ENCODE peak calls at places on chromosomes 12 and 14, in four cellular contexts. I is fibroblast of the aortic adventitia, F is KBM-7, A is GM12891. K is an unnamed sample.
A peak's percentile ranks its signal among the peaks of the same experiment; 100 is the strongest.

GRCh38 chr14:33592298-33592697 is 358.6 kb downstream of the EGLN3 start:
- DNase-seq in I (no peak), F (no peak), A (no peak), K (no peak)

GRCh38 chr12:33832900-33833299 is 189.4 kb upstream of the ALG10 start:
- DNase-seq in I (no peak), F (no peak), A (no peak), K (no peak)

GRCh38 chr12:84336231-84336630 is 576.4 kb downstream of the SLC6A15 start:
- DNase-seq in I (peak; percentile 2), F (no peak), A (no peak), K (no peak)

GRCh38 chr12:100141666-100141997 is 1.0 kb downstream of the BLTP3B start:
- DNase-seq in I (peak; percentile 92), F (peak; percentile 65), A (no peak), K (no peak)

GRCh38 chr12:92424338-92424737 is 278.5 kb upstream of the PLEKHG7 start:
- DNase-seq in I (peak; percentile 74), F (no peak), A (no peak), K (no peak)

GRCh38 chr12:122099280-122099749 is 20.8 kb downstream of the MLXIP start:
- DNase-seq in I (no peak), F (no peak), A (no peak), K (no peak)

GRCh38 chr12:5171701-5172100 is 128.0 kb downstream of the KCNA5 start:
- DNase-seq in I (peak; percentile 50), F (peak; percentile 19), A (no peak), K (peak; percentile 44)

GRCh38 chr12:111351026-111351425 is 17.9 kb downstream of the PHETA1 start:
- DNase-seq in I (no peak), F (no peak), A (no peak), K (no peak)

GRCh38 chr12:113934060-113934829 is 31.9 kb downstream of the RBM19 start:
- DNase-seq in I (no peak), F (no peak), A (no peak), K (no peak)

GRCh38 chr14:75452900-75453816 is 25.3 kb downstream of the JDP2 start:
- DNase-seq in I (peak; percentile 88), F (no peak), A (no peak), K (peak; percentile 100)

GRCh38 chr12:75705749-75706719 is 194.6 kb upstream of the KRR1 start:
- DNase-seq in I (peak; percentile 99), F (peak; percentile 45), A (no peak), K (peak; percentile 50)

K was measured in ELF-1.